ENCODE peak calls at places on chromosomes 11 and 22, in ten cellular contexts. X is endothelial cell; L is GM10248; Q is NCI-H774; M is amniotic stem cell; T is gastrocnemius medialis; E is lung microvascular endothelial cell; U is activated CD8-positive, alpha-beta memory T cell treated with anti-CD3 and anti-CD28 coated beads for 48 hours; I is immature natural killer cell; D is fibroblast of mammary gland. F is an unnamed sample.
A peak's percentile ranks its signal among the peaks of the same experiment; 100 is the strongest.

GRCh38 chr22:23763579-23764331 is 965 bp downstream of the C22orf15 start:
- DNase-seq in E (no peak), I (peak; percentile 28), L (peak; percentile 52), D (no peak), U (no peak), M (no peak), T (peak; percentile 30), X (peak; percentile 23), Q (no peak), F (no peak)

GRCh38 chr22:27720860-27721259 is 80.7 kb downstream of the MN1 start:
- DNase-seq in E (peak; percentile 42), Q (no peak), L (no peak), T (peak; percentile 79), M (no peak), U (no peak), X (no peak), D (no peak), I (no peak), F (no peak)

GRCh38 chr22:23709107-23709506 is 18.3 kb downstream of the RGL4 start:
- DNase-seq in E (no peak), Q (no peak), X (no peak), T (no peak), D (no peak), U (no peak), M (no peak), I (no peak), L (no peak), F (no peak)

GRCh38 chr22:45328822-45329535 is 19.2 kb downstream of the FAM118A start:
- DNase-seq in T (peak; percentile 93), Q (no peak), X (no peak), D (no peak), U (no peak), E (no peak), L (no peak), I (no peak), M (no peak), F (peak; percentile 83)

GRCh38 chr11:94664336-94664735 is 97.2 kb downstream of the PIWIL4 start:
- DNase-seq in M (no peak), D (peak; percentile 34), T (peak; percentile 35), L (no peak), X (no peak), Q (no peak), I (no peak), U (no peak), E (no peak), F (no peak)

GRCh38 chr22:19610518-19611253 is 86.5 kb upstream of the CLDN5 start:
- DNase-seq in Q (no peak), L (peak; percentile 45), X (no peak), M (no peak), I (no peak), T (no peak), D (no peak), E (no peak), U (no peak), F (no peak)

GRCh38 chr22:20545681-20546521 is 38.5 kb downstream of the MED15 start:
- DNase-seq in U (no peak), L (no peak), Q (no peak), T (no peak), X (no peak), I (no peak), M (no peak), D (no peak), E (no peak), F (no peak)

GRCh38 chr22:41286639-41287091 is 678 bp upstream of the RANGAP1 start:
- DNase-seq in I (no peak), E (peak; percentile 77), T (no peak), M (no peak), Q (no peak), X (peak; percentile 14), D (peak; percentile 25), U (no peak), L (no peak), F (no peak)

GRCh38 chr22:20093437-20093836 is 13.4 kb downstream of the DGCR8 start:
- DNase-seq in L (no peak), E (no peak), T (peak; percentile 96), M (no peak), X (no peak), I (no peak), Q (no peak), U (no peak), D (no peak), F (no peak)

F was measured in suprapubic skin.